ENCODE peak calls at places on chromosomes 5 and 9, in four cellular contexts. P is ovary, S is GM12878, J is body of pancreas. M is an unnamed sample. For H3K4me1 and H3K36me3, the result is how much of the 10 kb centered on the place peaks cover.

GRCh38 chr5:66807743-66808142 is 211.6 kb downstream of the MAST4 start:
- DNase-seq in P (no peak), S (no peak), J (peak), M (peak)

GRCh38 chr9:72773570-72773969 is 179.3 kb downstream of the ALDH1A1 start:
- DNase-seq in P (no peak), S (no peak), J (no peak), M (no peak)

GRCh38 chr9:93071464-93071863 is 13.0 kb downstream of the SUSD3 start:
- DNase-seq in P (no peak), S (no peak), J (no peak), M (no peak)

GRCh38 chr5:178674334-178674733 is 47.5 kb upstream of the CLK4 start:
- DNase-seq in P (no peak), S (no peak), J (no peak), M (no peak)

GRCh38 chr5:179256229-179257189 is 88.8 kb downstream of the ADAMTS2 start:
- DNase-seq in P (peak), S (no peak), J (no peak), M (no peak)

GRCh38 chr9:8924529-8924928 is 1125.0 kb upstream of the DMAC1 start:
- DNase-seq in P (no peak), S (no peak), J (no peak), M (no peak)

GRCh38 chr9:10052181-10052580 is 560.6 kb downstream of the PTPRD start:
- DNase-seq in P (no peak), S (no peak), J (no peak), M (no peak)

GRCh38 chr9:96554326-96554725 is 65.3 kb downstream of the CDC14B start:
- DNase-seq in P (no peak), S (no peak), J (no peak), M (no peak)

GRCh38 chr5:160083012-160083436 is 36.2 kb downstream of the PWWP2A start:
- DNase-seq in P (no peak), S (no peak), J (no peak), M (no peak)

GRCh38 chr5:98599016-98599415 is 174.4 kb upstream of the RGMB start:
- DNase-seq in P (no peak), S (no peak), J (no peak), M (no peak)

GRCh38 chr5:151889614-151890013 is 35.0 kb downstream of the GLRA1 start:
- DNase-seq in P (no peak), S (no peak), J (no peak), M (no peak)

GRCh38 chr5:54862036-54862435 is 123.4 kb downstream of the ESM1 start:
- DNase-seq in P (peak), S (no peak), J (no peak), M (no peak)

GRCh38 chr9:128081052-128081451 is 13.0 kb downstream of the SLC25A25 start:
- DNase-seq in P (peak), S (no peak), J (no peak), M (no peak)

GRCh38 chr5:78886650-78887230 is 98.4 kb downstream of the ARSB start:
- DNase-seq in P (no peak), S (no peak), J (no peak), M (no peak)

GRCh38 chr5:138668451-138668850 is 84.8 kb upstream of the CTNNA1 start:
- DNase-seq in P (no peak), S (no peak), J (no peak), M (no peak)

GRCh38 chr5:109907751-109908150 is 218.0 kb downstream of the MAN2A1 start:
- DNase-seq in P (no peak), S (no peak), J (no peak), M (no peak)

GRCh38 chr9:91943876-91944470 is 6.1 kb downstream of the ROR2 start:
- DNase-seq in P (no peak), S (no peak), J (no peak), M (no peak)
- H3K4me1 ChIP-seq in P (under half), S (under half), J (under half), M (under half)

GRCh38 chr5:142325677-142326479 is 1.1 kb upstream of the SPRY4 start:
- DNase-seq in P (peak), S (no peak), J (peak), M (peak)
- TF ChIP-seq POLR2A in P (no peak), S (no peak), J (no peak), M (no peak)

GRCh38 chr9:131523086-131523388 is 8.0 kb downstream of the UCK1 start:
- DNase-seq in P (no peak), S (no peak), J (no peak), M (no peak)

GRCh38 chr9:131521203-131521602 is 9.9 kb downstream of the UCK1 start:
- DNase-seq in P (no peak), S (no peak), J (no peak), M (no peak)

GRCh38 chr9:131521822-131522221 is 9.2 kb downstream of the UCK1 start:
- DNase-seq in P (no peak), S (no peak), J (no peak), M (no peak)

GRCh38 chr9:131523451-131524435 is 7.3 kb downstream of the UCK1 start:
- DNase-seq in P (no peak), S (no peak), J (no peak), M (no peak)

DNA sequence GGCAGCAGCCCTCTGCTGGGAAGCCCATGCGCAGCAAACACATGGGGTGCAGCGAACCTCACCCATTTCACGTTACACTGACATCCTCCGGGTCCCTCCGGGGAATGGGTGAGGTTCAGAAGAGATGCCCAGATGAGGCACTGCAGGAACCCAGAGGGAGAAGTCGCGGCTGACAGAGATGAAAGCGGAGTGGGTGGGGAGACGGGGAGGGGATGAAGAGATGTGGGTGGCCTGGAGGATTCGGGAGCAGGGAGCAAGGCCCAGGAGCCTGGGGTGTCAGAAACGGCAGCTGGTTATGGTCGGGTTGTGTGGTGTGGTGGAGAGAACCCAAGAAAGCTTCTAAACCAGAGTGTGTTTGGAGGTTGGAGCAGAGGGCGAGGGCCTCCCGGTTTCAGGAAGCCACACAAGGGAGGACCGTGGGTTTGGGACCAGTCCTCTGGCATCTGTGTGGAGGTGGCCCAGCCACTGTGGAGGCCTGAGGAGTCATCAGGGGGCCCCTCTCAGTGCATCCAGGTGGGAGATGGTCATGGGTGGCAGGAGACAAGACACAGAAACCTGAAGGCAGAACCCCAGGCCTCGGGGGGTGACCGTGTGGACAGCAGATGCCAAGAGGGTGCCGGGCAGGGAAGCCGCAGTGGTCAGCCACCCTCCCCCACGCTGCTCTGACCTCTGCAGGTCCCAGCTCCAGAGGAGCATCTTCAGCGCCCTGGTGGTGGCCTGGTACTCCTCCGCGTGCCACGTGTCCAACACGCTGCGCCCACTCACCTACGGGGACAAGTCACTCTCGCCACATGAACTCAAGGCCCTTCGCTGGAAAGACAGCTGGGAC is 8.6 kb downstream of the UCK1 start:
- DNase-seq in P (no peak), S (no peak), J (no peak), M (no peak)
- H3K36me3 ChIP-seq in P (under half), S (under half), J (under half), M (under half)

DNA sequence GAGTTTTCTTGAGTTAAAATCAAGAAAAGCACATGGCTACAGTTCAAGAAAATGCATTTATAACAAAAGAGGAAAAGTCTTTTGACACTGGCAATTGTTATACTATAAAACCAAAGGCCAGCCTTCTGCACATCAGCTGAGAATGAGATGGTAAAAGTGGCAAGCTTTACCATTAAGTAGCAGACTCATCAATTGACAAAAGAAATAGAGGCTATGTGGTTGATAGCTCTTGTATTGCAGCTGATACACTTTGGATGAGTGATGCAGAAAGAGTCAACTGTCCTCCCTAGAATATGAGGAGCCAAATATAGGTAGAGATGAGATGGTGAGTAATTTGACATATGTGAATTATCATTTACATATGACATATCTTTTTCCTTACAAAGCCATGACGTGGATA is 1100.9 kb upstream of the CDH6 start:
- DNase-seq in P (no peak), S (no peak), J (no peak), M (no peak)
- H3K4me1 ChIP-seq in P (under half), S (under half), J (under half), M (under half)

GRCh38 chr5:42317575-42317974 is 105.7 kb upstream of the GHR start:
- DNase-seq in P (no peak), S (no peak), J (no peak), M (no peak)

DNA sequence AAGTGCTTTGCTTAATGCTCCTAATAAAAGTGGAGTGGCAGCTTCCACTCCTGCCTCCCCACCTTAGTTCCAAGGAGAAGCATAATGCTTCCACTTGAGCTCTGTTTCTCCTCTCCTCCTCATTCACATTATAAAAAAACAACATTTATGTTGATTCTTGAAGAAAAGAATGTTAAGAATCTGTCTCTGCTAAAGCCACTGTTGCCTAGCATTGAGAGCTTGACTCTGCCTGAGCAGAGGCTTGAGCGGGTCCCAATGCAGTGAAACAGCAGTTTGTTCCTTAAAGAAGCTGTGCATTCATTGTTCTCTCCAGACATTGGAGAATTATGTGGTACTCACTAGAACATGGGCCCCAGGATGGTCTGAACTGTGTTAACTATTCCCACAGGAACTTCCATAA is 101.4 kb upstream of the GHR start:
- DNase-seq in P (no peak), S (no peak), J (no peak), M (no peak)
- TF ChIP-seq POLR2A in P (no peak), S (no peak), J (no peak), M (no peak)

DNA sequence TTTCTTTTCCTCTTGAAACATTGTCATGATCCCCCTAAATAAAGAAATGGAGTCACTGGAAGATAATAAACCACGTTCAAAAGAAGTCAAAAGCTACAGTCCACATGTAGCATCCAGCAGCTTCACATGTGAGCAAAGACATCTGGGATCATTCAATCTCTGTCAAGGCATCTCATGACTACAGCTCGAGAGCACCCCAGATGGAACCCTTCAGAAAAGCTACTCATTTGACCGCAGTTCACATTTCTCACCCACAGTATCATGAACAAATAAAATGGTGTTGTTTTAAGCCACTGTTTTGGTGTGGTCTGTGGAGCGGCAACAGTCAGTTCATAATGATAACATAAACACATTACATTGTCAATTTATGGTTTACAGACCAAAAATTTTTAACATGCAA is 1974.7 kb upstream of the CDH6 start:
- DNase-seq in P (no peak), S (no peak), J (no peak), M (no peak)
- H3K36me3 ChIP-seq in P (under half), S (under half), J (under half), M (under half)

DNA sequence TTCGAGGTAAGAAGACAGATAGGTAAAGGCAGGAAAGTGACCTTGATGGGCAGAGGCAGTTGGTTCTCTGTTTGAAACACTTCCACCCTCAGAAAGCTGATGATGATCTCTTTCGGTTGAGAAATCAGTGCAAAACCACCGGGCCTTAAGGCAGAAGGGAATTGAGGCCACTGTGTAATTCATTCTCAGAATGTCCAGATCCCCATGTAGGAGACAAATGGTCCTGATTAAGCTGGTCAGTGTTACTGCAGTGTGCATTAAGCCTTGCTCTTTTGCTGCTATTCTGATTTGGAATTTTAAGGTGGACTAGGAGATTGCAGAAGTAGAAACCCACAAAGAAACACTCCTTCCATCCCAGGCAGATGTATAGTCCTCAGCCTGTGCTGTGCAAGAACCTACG is 255.2 kb downstream of the ARHGAP26 start:
- DNase-seq in P (no peak), S (no peak), J (no peak), M (no peak)
- H3K4me1 ChIP-seq in P (under half), S (half or more), J (under half), M (under half)